ENCODE peak calls at places on chromosomes 5 and 9, in five cellular contexts. H is NCI-H460, A is GM23248, Q is brain pericyte, G is amniotic stem cell. P is an unnamed sample.

GRCh38 chr5:177312649-177313181 is 1.0 kb upstream of the MXD3 start:
- DNase-seq in H (no peak), G (no peak), Q (no peak), A (peak; percentile 28), P (no peak)

GRCh38 chr5:160432815-160433214 is 11.2 kb downstream of the PTTG1 start:
- DNase-seq in G (no peak), Q (no peak), H (no peak), A (no peak), P (no peak)

GRCh38 chr5:109900911-109901627 is 211.3 kb downstream of the MAN2A1 start:
- DNase-seq in A (no peak), H (no peak), Q (no peak), G (no peak), P (no peak)

GRCh38 chr5:82257247-82257646 is 20.9 kb downstream of the RPS23 start:
- DNase-seq in Q (no peak), A (no peak), G (no peak), H (no peak), P (no peak)

GRCh38 chr5:143742951-143743350 is 69.0 kb upstream of the HMHB1 start:
- DNase-seq in Q (no peak), A (no peak), H (no peak), G (no peak), P (no peak)

GRCh38 chr5:172451771-172452197 is 2.5 kb downstream of the SH3PXD2B start:
- DNase-seq in A (peak; percentile 83), G (no peak), H (no peak), Q (peak; percentile 51), P (no peak)

GRCh38 chr5:1338518-1339070 is 6.3 kb downstream of the CLPTM1L start:
- DNase-seq in H (no peak), G (no peak), A (no peak), Q (no peak), P (no peak)

GRCh38 chr5:143213851-143214363 is 189.6 kb downstream of the NR3C1 start:
- DNase-seq in Q (no peak), G (no peak), A (peak; percentile 13), H (no peak), P (no peak)

GRCh38 chr9:104028827-104029226 is 65.3 kb upstream of the SMC2 start:
- DNase-seq in G (no peak), H (no peak), A (no peak), Q (no peak), P (no peak)

GRCh38 chr5:152260940-152261339 is 144.1 kb downstream of the NMUR2 start:
- DNase-seq in Q (no peak), A (no peak), G (no peak), H (no peak), P (no peak)

GRCh38 chr5:173452098-173452497 is 123.9 kb upstream of the STC2 start:
- DNase-seq in A (peak; percentile 84), G (no peak), H (peak; percentile 96), Q (no peak), P (no peak)

GRCh38 chr5:168106008-168106761 is 185.3 kb upstream of the WWC1 start:
- DNase-seq in Q (no peak), G (no peak), A (peak; percentile 81), H (no peak), P (no peak)

GRCh38 chr9:72205513-72205912 is 56.3 kb downstream of the GDA start:
- DNase-seq in H (no peak), Q (no peak), G (no peak), A (no peak), P (no peak)

GRCh38 chr5:140800816-140801493 is at the start of gene PCDHA3:
- DNase-seq in G (no peak), A (peak; percentile 33), Q (no peak), H (no peak), P (no peak)

P was measured in osteocyte.